ENCODE peak calls at places on chromosomes 12 and 14, in four cellular contexts. One of them, this sample, is unnamed.

GRCh38 chr14:105931808-105932483 is 405.6 kb downstream of the TMEM121 start:
- DNase-seq in cerebellar cortex: peak
- DNase-seq in kidney epithelial cell: no peak
- DNase-seq in nephron progenitor cell: no peak
- DNase-seq in this sample: no peak

GRCh38 chr12:52148541-52149181 is 43.2 kb downstream of the KRT80 start:
- DNase-seq in cerebellar cortex: no peak
- DNase-seq in kidney epithelial cell: peak
- DNase-seq in nephron progenitor cell: no peak
- DNase-seq in this sample: no peak

GRCh38 chr14:68239988-68240387 is 420.4 kb downstream of the RAD51B start:
- DNase-seq in cerebellar cortex: no peak
- DNase-seq in kidney epithelial cell: no peak
- DNase-seq in nephron progenitor cell: no peak
- DNase-seq in this sample: no peak

GRCh38 chr14:28765907-28766504 is 581 bp upstream of the FOXG1 start:
- DNase-seq in cerebellar cortex: no peak
- DNase-seq in kidney epithelial cell: no peak
- DNase-seq in nephron progenitor cell: peak
- DNase-seq in this sample: peak

GRCh38 chr12:62347922-62348650 is 87.9 kb downstream of the USP15 start:
- DNase-seq in cerebellar cortex: no peak
- DNase-seq in kidney epithelial cell: no peak
- DNase-seq in nephron progenitor cell: no peak
- DNase-seq in this sample: no peak

GRCh38 chr12:110304061-110304551 is 23.1 kb downstream of the ATP2A2 start:
- DNase-seq in cerebellar cortex: no peak
- DNase-seq in kidney epithelial cell: no peak
- DNase-seq in nephron progenitor cell: no peak
- DNase-seq in this sample: no peak

GRCh38 chr12:54304187-54304810 is 3.5 kb upstream of the NFE2 start:
- DNase-seq in cerebellar cortex: no peak
- DNase-seq in kidney epithelial cell: no peak
- DNase-seq in nephron progenitor cell: no peak
- DNase-seq in this sample: peak

GRCh38 chr14:51145246-51145645 is 50.3 kb upstream of the TRIM9 start:
- DNase-seq in cerebellar cortex: no peak
- DNase-seq in kidney epithelial cell: no peak
- DNase-seq in nephron progenitor cell: no peak
- DNase-seq in this sample: no peak

GRCh38 chr12:104049278-104050257 is at the start of gene GLT8D2:
- DNase-seq in cerebellar cortex: peak
- DNase-seq in kidney epithelial cell: no peak
- DNase-seq in nephron progenitor cell: peak
- DNase-seq in this sample: no peak

GRCh38 chr12:29160230-29160629 is 11.2 kb downstream of the FAR2 start:
- DNase-seq in cerebellar cortex: no peak
- DNase-seq in kidney epithelial cell: no peak
- DNase-seq in nephron progenitor cell: no peak
- DNase-seq in this sample: no peak

GRCh38 chr12:95100264-95101190 is 27.1 kb upstream of the NR2C1 start:
- DNase-seq in cerebellar cortex: no peak
- DNase-seq in kidney epithelial cell: no peak
- DNase-seq in nephron progenitor cell: no peak
- DNase-seq in this sample: no peak

GRCh38 chr14:51578853-51579252 is 72.9 kb upstream of the FRMD6 start:
- DNase-seq in cerebellar cortex: no peak
- DNase-seq in kidney epithelial cell: no peak
- DNase-seq in nephron progenitor cell: no peak
- DNase-seq in this sample: no peak

GRCh38 chr14:54420478-54421116 is 20.6 kb downstream of the CNIH1 start:
- DNase-seq in cerebellar cortex: peak
- DNase-seq in kidney epithelial cell: no peak
- DNase-seq in nephron progenitor cell: peak
- DNase-seq in this sample: no peak

GRCh38 chr12:26264215-26264838 is 69.0 kb downstream of the SSPN start:
- DNase-seq in cerebellar cortex: no peak
- DNase-seq in kidney epithelial cell: no peak
- DNase-seq in nephron progenitor cell: no peak
- DNase-seq in this sample: no peak

GRCh38 chr14:79082883-79083282 is 912.7 kb downstream of the NRXN3 start:
- DNase-seq in cerebellar cortex: no peak
- DNase-seq in kidney epithelial cell: no peak
- DNase-seq in nephron progenitor cell: no peak
- DNase-seq in this sample: no peak

GRCh38 chr14:100536721-100537700 is 50.2 kb downstream of the BEGAIN start:
- DNase-seq in cerebellar cortex: peak
- DNase-seq in kidney epithelial cell: no peak
- DNase-seq in nephron progenitor cell: peak
- DNase-seq in this sample: no peak

GRCh38 chr12:20593611-20594010 is 101.5 kb upstream of the SLCO1C1 start:
- DNase-seq in cerebellar cortex: no peak
- DNase-seq in kidney epithelial cell: no peak
- DNase-seq in nephron progenitor cell: no peak
- DNase-seq in this sample: no peak

GRCh38 chr14:77043177-77043983 is 14.9 kb upstream of the IRF2BPL start:
- DNase-seq in cerebellar cortex: no peak
- DNase-seq in kidney epithelial cell: no peak
- DNase-seq in nephron progenitor cell: no peak
- DNase-seq in this sample: no peak

GRCh38 chr14:104676130-104676693 is 13.2 kb upstream of the INF2 start:
- DNase-seq in cerebellar cortex: no peak
- DNase-seq in kidney epithelial cell: no peak
- DNase-seq in nephron progenitor cell: no peak
- DNase-seq in this sample: no peak

GRCh38 chr12:4273651-4274395 is at the start of gene CCND2:
- DNase-seq in cerebellar cortex: peak
- DNase-seq in kidney epithelial cell: no peak
- DNase-seq in nephron progenitor cell: peak
- DNase-seq in this sample: no peak